ENCODE peak calls at places on chromosomes 4 and X, in eight cellular contexts. One of them, this sample, is unnamed.

GRCh38 chr4:47510506-47511143 is 25.6 kb downstream of the ATP10D start:
- DNase-seq in CD4-positive, alpha-beta T cell: no peak
- DNase-seq in tibial nerve: no peak
- DNase-seq in GM23338: no peak
- DNase-seq in heart right ventricle: no peak
- DNase-seq in GM12878: peak
- DNase-seq in activated B cell treated with CpG ODN at 0.5 μM for 24 hours: no peak
- DNase-seq in fibroblast of lung: peak
- DNase-seq in this sample: no peak

GRCh38 chrX:71533850-71534515 is 1.1 kb downstream of the OGT start:
- DNase-seq in heart right ventricle: peak
- DNase-seq in activated B cell treated with CpG ODN at 0.5 μM for 24 hours: peak
- DNase-seq in GM23338: peak
- DNase-seq in fibroblast of lung: peak
- DNase-seq in tibial nerve: peak
- DNase-seq in CD4-positive, alpha-beta T cell: peak
- DNase-seq in GM12878: no peak
- DNase-seq in this sample: no peak

GRCh38 chr4:21780158-21780557 is 168.4 kb downstream of the KCNIP4 start:
- DNase-seq in GM23338: no peak
- DNase-seq in activated B cell treated with CpG ODN at 0.5 μM for 24 hours: no peak
- DNase-seq in fibroblast of lung: peak
- DNase-seq in CD4-positive, alpha-beta T cell: no peak
- DNase-seq in heart right ventricle: no peak
- DNase-seq in GM12878: no peak
- DNase-seq in tibial nerve: no peak
- DNase-seq in this sample: no peak

GRCh38 chrX:19448077-19448476 is 67.2 kb downstream of the MAP3K15 start:
- DNase-seq in activated B cell treated with CpG ODN at 0.5 μM for 24 hours: no peak
- DNase-seq in tibial nerve: no peak
- DNase-seq in CD4-positive, alpha-beta T cell: no peak
- DNase-seq in GM23338: no peak
- DNase-seq in GM12878: no peak
- DNase-seq in heart right ventricle: no peak
- DNase-seq in fibroblast of lung: no peak
- DNase-seq in this sample: no peak

GRCh38 chrX:7270018-7270417 is 122.1 kb upstream of the PUDP start:
- DNase-seq in fibroblast of lung: no peak
- DNase-seq in CD4-positive, alpha-beta T cell: no peak
- DNase-seq in heart right ventricle: no peak
- DNase-seq in tibial nerve: no peak
- DNase-seq in GM12878: no peak
- DNase-seq in GM23338: no peak
- DNase-seq in activated B cell treated with CpG ODN at 0.5 μM for 24 hours: no peak
- DNase-seq in this sample: no peak

GRCh38 chr4:95190751-95191436 is 357.9 kb downstream of the UNC5C start:
- DNase-seq in GM23338: no peak
- DNase-seq in CD4-positive, alpha-beta T cell: no peak
- DNase-seq in fibroblast of lung: peak
- DNase-seq in heart right ventricle: no peak
- DNase-seq in tibial nerve: no peak
- DNase-seq in activated B cell treated with CpG ODN at 0.5 μM for 24 hours: no peak
- DNase-seq in GM12878: no peak
- DNase-seq in this sample: no peak

GRCh38 chr4:19532120-19532848 is 719.4 kb upstream of the SLIT2 start:
- DNase-seq in GM12878: no peak
- DNase-seq in activated B cell treated with CpG ODN at 0.5 μM for 24 hours: no peak
- DNase-seq in GM23338: no peak
- DNase-seq in fibroblast of lung: peak
- DNase-seq in CD4-positive, alpha-beta T cell: no peak
- DNase-seq in tibial nerve: no peak
- DNase-seq in heart right ventricle: no peak
- DNase-seq in this sample: no peak

GRCh38 chrX:70174754-70175153 is 2.5 kb upstream of the DGAT2L6 start:
- DNase-seq in fibroblast of lung: peak
- DNase-seq in GM23338: no peak
- DNase-seq in GM12878: no peak
- DNase-seq in activated B cell treated with CpG ODN at 0.5 μM for 24 hours: no peak
- DNase-seq in CD4-positive, alpha-beta T cell: no peak
- DNase-seq in heart right ventricle: no peak
- DNase-seq in tibial nerve: no peak
- DNase-seq in this sample: no peak

GRCh38 chr4:5338511-5338910 is 287.2 kb downstream of the STK32B start:
- DNase-seq in fibroblast of lung: no peak
- DNase-seq in heart right ventricle: no peak
- DNase-seq in tibial nerve: no peak
- DNase-seq in GM23338: no peak
- DNase-seq in GM12878: no peak
- DNase-seq in activated B cell treated with CpG ODN at 0.5 μM for 24 hours: no peak
- DNase-seq in CD4-positive, alpha-beta T cell: no peak
- DNase-seq in this sample: no peak

GRCh38 chr4:8346838-8347605 is 77.5 kb downstream of the HTRA3 start:
- DNase-seq in CD4-positive, alpha-beta T cell: no peak
- DNase-seq in tibial nerve: no peak
- DNase-seq in GM12878: no peak
- DNase-seq in GM23338: no peak
- DNase-seq in fibroblast of lung: no peak
- DNase-seq in heart right ventricle: no peak
- DNase-seq in activated B cell treated with CpG ODN at 0.5 μM for 24 hours: no peak
- DNase-seq in this sample: no peak

GRCh38 chr4:152206185-152206584 is 329.7 kb downstream of the FBXW7 start:
- DNase-seq in GM23338: no peak
- DNase-seq in fibroblast of lung: no peak
- DNase-seq in GM12878: no peak
- DNase-seq in CD4-positive, alpha-beta T cell: no peak
- DNase-seq in tibial nerve: no peak
- DNase-seq in heart right ventricle: no peak
- DNase-seq in activated B cell treated with CpG ODN at 0.5 μM for 24 hours: no peak
- DNase-seq in this sample: no peak

GRCh38 chr4:139084425-139085093 is 69.0 kb downstream of the NOCT start:
- DNase-seq in CD4-positive, alpha-beta T cell: no peak
- DNase-seq in GM12878: peak
- DNase-seq in fibroblast of lung: no peak
- DNase-seq in heart right ventricle: no peak
- DNase-seq in GM23338: no peak
- DNase-seq in activated B cell treated with CpG ODN at 0.5 μM for 24 hours: no peak
- DNase-seq in tibial nerve: no peak
- DNase-seq in this sample: no peak

GRCh38 chrX:134603806-134604700 is 54.2 kb downstream of the PLAC1 start:
- DNase-seq in activated B cell treated with CpG ODN at 0.5 μM for 24 hours: no peak
- DNase-seq in GM12878: no peak
- DNase-seq in heart right ventricle: no peak
- DNase-seq in CD4-positive, alpha-beta T cell: no peak
- DNase-seq in fibroblast of lung: peak
- DNase-seq in GM23338: peak
- DNase-seq in tibial nerve: peak
- DNase-seq in this sample: no peak

GRCh38 chr4:72031868-72032619 is at the start of gene NPFFR2:
- DNase-seq in CD4-positive, alpha-beta T cell: no peak
- DNase-seq in GM12878: no peak
- DNase-seq in activated B cell treated with CpG ODN at 0.5 μM for 24 hours: no peak
- DNase-seq in tibial nerve: no peak
- DNase-seq in fibroblast of lung: peak
- DNase-seq in GM23338: peak
- DNase-seq in heart right ventricle: peak
- DNase-seq in this sample: peak

GRCh38 chrX:2318371-2318770 is 182.4 kb downstream of the DHRSX start:
- DNase-seq in fibroblast of lung: no peak
- DNase-seq in GM23338: no peak
- DNase-seq in tibial nerve: no peak
- DNase-seq in GM12878: no peak
- DNase-seq in activated B cell treated with CpG ODN at 0.5 μM for 24 hours: no peak
- DNase-seq in heart right ventricle: no peak
- DNase-seq in CD4-positive, alpha-beta T cell: no peak
- DNase-seq in this sample: no peak

GRCh38 chr4:39353478-39354177 is 12.5 kb downstream of the RFC1 start:
- DNase-seq in fibroblast of lung: peak
- DNase-seq in GM23338: no peak
- DNase-seq in activated B cell treated with CpG ODN at 0.5 μM for 24 hours: no peak
- DNase-seq in CD4-positive, alpha-beta T cell: no peak
- DNase-seq in GM12878: peak
- DNase-seq in tibial nerve: no peak
- DNase-seq in heart right ventricle: no peak
- DNase-seq in this sample: no peak

GRCh38 chrX:6694977-6695376 is 160.1 kb upstream of the VCX3A start:
- DNase-seq in activated B cell treated with CpG ODN at 0.5 μM for 24 hours: no peak
- DNase-seq in GM23338: no peak
- DNase-seq in heart right ventricle: no peak
- DNase-seq in CD4-positive, alpha-beta T cell: no peak
- DNase-seq in fibroblast of lung: no peak
- DNase-seq in tibial nerve: no peak
- DNase-seq in GM12878: no peak
- DNase-seq in this sample: no peak

DNA sequence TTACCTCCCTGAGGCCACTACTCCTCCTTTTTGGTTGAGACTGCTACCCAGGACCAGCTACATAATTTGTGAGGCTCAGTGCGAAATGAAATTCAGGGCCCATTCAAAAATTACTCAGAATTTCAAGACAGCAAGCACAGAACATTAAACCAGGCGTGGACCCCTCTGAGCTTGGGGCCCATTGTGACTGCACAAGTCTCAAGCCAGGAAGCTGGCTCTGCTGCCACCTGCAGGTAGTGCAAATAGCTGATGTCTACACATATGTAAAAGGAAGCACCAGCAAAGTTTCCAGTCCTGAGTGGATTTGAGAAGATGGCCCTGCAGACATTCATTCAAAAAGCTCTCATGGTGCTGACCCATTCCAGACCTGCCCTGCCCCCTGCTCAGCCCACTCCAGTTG is 213.4 kb upstream of the LNX1 start:
- DNase-seq in heart right ventricle: no peak
- DNase-seq in GM12878: peak
- DNase-seq in fibroblast of lung: no peak
- DNase-seq in activated B cell treated with CpG ODN at 0.5 μM for 24 hours: peak
- DNase-seq in GM23338: peak
- DNase-seq in tibial nerve: no peak
- DNase-seq in CD4-positive, alpha-beta T cell: no peak
- DNase-seq in this sample: no peak
- TF ChIP-seq CTCF in heart right ventricle: peak
- TF ChIP-seq CTCF in GM12878: peak
- TF ChIP-seq CTCF in fibroblast of lung: no peak
- TF ChIP-seq CTCF in activated B cell treated with CpG ODN at 0.5 μM for 24 hours: no peak
- TF ChIP-seq CTCF in GM23338: peak
- TF ChIP-seq CTCF in tibial nerve: no peak
- TF ChIP-seq CTCF in CD4-positive, alpha-beta T cell: no peak
- TF ChIP-seq CTCF in this sample: peak

DNA sequence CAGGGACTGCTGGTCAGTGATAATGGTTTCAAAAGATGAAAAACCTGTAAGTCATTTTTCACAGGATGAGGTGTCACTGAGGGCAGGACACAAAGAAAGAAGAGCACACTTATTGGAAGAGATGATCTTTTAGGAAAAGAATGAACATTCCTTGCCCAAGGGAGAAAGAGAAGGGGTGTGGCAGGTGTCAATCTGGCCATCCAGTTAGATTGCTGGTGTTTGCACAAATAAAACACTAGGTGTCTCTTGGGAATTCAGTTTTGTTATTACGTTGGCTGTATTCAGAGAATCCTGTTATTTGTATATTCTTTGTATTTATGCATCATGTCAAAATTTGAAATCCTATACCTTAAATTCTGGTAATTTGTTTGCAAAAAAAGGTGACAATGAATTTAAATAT is 244.4 kb downstream of the GPAT3 start:
- DNase-seq in tibial nerve: no peak
- DNase-seq in fibroblast of lung: no peak
- DNase-seq in heart right ventricle: no peak
- DNase-seq in activated B cell treated with CpG ODN at 0.5 μM for 24 hours: no peak
- DNase-seq in GM23338: no peak
- DNase-seq in GM12878: no peak
- DNase-seq in CD4-positive, alpha-beta T cell: no peak
- DNase-seq in this sample: no peak
- TF ChIP-seq CTCF in tibial nerve: no peak
- TF ChIP-seq CTCF in fibroblast of lung: no peak
- TF ChIP-seq CTCF in heart right ventricle: no peak
- TF ChIP-seq CTCF in activated B cell treated with CpG ODN at 0.5 μM for 24 hours: no peak
- TF ChIP-seq CTCF in GM23338: no peak
- TF ChIP-seq CTCF in GM12878: no peak
- TF ChIP-seq CTCF in CD4-positive, alpha-beta T cell: no peak
- TF ChIP-seq CTCF in this sample: no peak

DNA sequence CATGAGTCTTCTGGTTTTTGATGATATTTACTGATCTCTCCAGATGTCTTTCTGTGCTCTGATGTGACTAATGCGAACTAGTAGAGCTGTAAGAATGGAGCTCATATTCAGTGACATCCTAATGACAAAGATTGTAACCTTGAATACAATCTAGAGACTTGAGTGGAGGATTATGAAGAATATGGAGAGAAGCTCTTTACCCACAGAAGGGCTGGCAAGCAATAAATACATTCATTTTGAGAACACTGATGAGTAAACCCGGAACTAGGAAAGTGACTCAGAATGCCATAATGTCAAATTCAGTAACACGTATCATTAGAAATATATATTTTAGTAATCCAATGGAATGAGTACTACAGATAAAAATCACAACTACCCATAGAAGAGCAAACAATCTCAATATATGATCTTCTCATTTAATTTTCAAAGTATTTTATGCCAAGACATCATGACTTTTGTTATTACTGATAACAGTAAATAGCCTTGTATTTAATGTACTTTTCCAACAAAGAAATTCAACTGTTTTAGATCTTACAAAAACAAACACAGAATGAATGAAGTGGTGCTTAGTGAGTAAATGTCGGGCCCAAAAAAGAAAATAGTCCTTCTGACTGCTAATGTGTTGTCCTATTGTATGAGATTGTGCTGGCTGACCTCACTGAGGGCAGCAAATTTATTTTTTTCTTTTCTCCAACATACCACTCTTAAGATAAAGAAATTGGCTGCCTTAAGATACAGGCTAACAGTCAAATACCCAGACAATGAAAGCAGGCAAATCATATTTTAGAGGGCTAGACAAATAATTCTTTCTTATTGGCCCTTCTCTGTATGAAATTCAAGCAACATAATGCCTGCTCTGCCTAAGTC is 49.2 kb upstream of the HDAC8 start:
- DNase-seq in heart right ventricle: no peak
- DNase-seq in fibroblast of lung: peak
- DNase-seq in GM12878: peak
- DNase-seq in activated B cell treated with CpG ODN at 0.5 μM for 24 hours: no peak
- DNase-seq in GM23338: no peak
- DNase-seq in tibial nerve: no peak
- DNase-seq in CD4-positive, alpha-beta T cell: no peak
- DNase-seq in this sample: no peak
- TF ChIP-seq CTCF in heart right ventricle: no peak
- TF ChIP-seq CTCF in fibroblast of lung: no peak
- TF ChIP-seq CTCF in GM12878: no peak
- TF ChIP-seq CTCF in activated B cell treated with CpG ODN at 0.5 μM for 24 hours: no peak
- TF ChIP-seq CTCF in GM23338: no peak
- TF ChIP-seq CTCF in tibial nerve: no peak
- TF ChIP-seq CTCF in CD4-positive, alpha-beta T cell: no peak
- TF ChIP-seq CTCF in this sample: no peak

DNA sequence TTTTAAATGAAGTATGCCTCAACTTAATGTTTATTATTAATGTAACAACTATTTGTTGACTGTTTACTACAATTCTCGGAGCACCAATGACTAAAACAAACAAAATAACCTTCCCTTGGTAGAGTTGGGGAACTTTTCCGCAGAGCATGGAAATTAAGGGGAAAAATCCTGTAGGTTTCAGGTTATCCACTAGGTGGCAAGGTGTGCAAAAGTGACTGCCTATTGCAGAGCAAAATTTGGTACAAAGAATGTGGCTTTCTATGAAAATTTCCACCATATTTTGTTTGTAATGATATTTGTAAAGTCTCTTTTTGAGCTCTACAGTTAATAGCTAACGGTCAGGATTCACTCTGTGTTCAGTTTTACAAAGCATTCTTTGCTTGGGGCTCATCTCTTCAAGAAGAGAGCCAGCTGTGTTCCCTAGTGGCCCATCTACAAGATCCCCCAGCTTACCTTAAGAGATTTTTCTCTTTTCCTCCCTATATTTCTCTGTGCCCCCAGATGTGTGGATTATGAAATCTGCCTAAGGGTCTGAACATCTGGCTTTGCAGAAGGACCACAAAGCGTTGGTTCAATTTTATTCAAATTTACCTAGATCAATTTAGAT is 61.1 kb downstream of the FBXO8 start:
- DNase-seq in heart right ventricle: no peak
- DNase-seq in GM23338: peak
- DNase-seq in activated B cell treated with CpG ODN at 0.5 μM for 24 hours: no peak
- DNase-seq in tibial nerve: no peak
- DNase-seq in CD4-positive, alpha-beta T cell: no peak
- DNase-seq in fibroblast of lung: peak
- DNase-seq in GM12878: no peak
- DNase-seq in this sample: no peak
- TF ChIP-seq CTCF in heart right ventricle: peak
- TF ChIP-seq CTCF in GM23338: peak
- TF ChIP-seq CTCF in activated B cell treated with CpG ODN at 0.5 μM for 24 hours: no peak
- TF ChIP-seq CTCF in tibial nerve: peak
- TF ChIP-seq CTCF in CD4-positive, alpha-beta T cell: peak
- TF ChIP-seq CTCF in fibroblast of lung: peak
- TF ChIP-seq CTCF in GM12878: peak
- TF ChIP-seq CTCF in this sample: peak